ENCODE peak calls at places on chromosomes 3 and 15, in eight cellular contexts. B, Q, E, I, S, L, C and F are unnamed samples.

GRCh38 chr15:82303956-82304640 is 41.5 kb downstream of the SAXO2 start:
- DNase-seq in S (no peak), I (peak; percentile 67), C (no peak), E (no peak), Q (no peak), L (no peak), B (no peak), F (no peak)

GRCh38 chr3:71956716-71957115 is 171.8 kb upstream of the PROK2 start:
- DNase-seq in I (no peak), S (no peak), E (no peak), B (no peak), L (no peak), Q (no peak), C (no peak), F (no peak)

GRCh38 chr3:127387556-127388153 is 99.8 kb upstream of the PRR20G start:
- DNase-seq in L (no peak), C (no peak), I (no peak), Q (no peak), S (no peak), E (no peak), B (no peak), F (no peak)

GRCh38 chr3:148008591-148008990 is 599.4 kb downstream of the ZIC1 start:
- DNase-seq in Q (no peak), C (no peak), S (no peak), E (no peak), L (peak; percentile 64), I (no peak), B (no peak), F (no peak)

GRCh38 chr3:47601310-47601709 is 22.6 kb upstream of the CSPG5 start:
- DNase-seq in I (no peak), Q (no peak), B (no peak), E (no peak), C (no peak), S (no peak), L (no peak), F (no peak)

GRCh38 chr3:89692601-89693000 is 585.2 kb downstream of the EPHA3 start:
- DNase-seq in I (no peak), L (no peak), C (no peak), S (no peak), B (no peak), E (no peak), Q (no peak), F (no peak)

GRCh38 chr15:67836477-67836876 is 3.4 kb downstream of the RNU6-1 start:
- DNase-seq in B (no peak), L (peak; percentile 49), E (no peak), I (peak; percentile 73), Q (peak; percentile 62), C (no peak), S (no peak), F (peak; percentile 76)

GRCh38 chr3:101124125-101124524 is 130.9 kb upstream of the ABI3BP start:
- DNase-seq in B (no peak), S (no peak), Q (no peak), L (peak; percentile 9), E (no peak), I (no peak), C (peak; percentile 10), F (no peak)

GRCh38 chr3:98557324-98558010 is 25.7 kb downstream of the GPR15 start:
- DNase-seq in S (no peak), Q (no peak), B (no peak), L (no peak), C (peak; percentile 30), I (no peak), E (no peak), F (no peak)

GRCh38 chr3:190497809-190498208 is 16.1 kb upstream of the IL1RAP start:
- DNase-seq in B (no peak), C (peak; percentile 24), Q (peak; percentile 28), L (no peak), E (no peak), I (no peak), S (no peak), F (no peak)

GRCh38 chr3:9503283-9503682 is 50.3 kb downstream of the LHFPL4 start:
- DNase-seq in E (peak; percentile 77), L (peak; percentile 66), S (peak; percentile 27), B (peak; percentile 35), Q (peak; percentile 79), C (peak; percentile 50), I (no peak), F (peak; percentile 63)

GRCh38 chr3:110708166-110708565 is 363.4 kb upstream of the NECTIN3 start:
- DNase-seq in Q (no peak), E (no peak), C (peak; percentile 60), L (peak; percentile 15), I (no peak), S (no peak), B (no peak), F (no peak)

GRCh38 chr3:100665230-100665629 is 44.1 kb upstream of the TFG start:
- DNase-seq in I (no peak), E (no peak), S (no peak), C (no peak), L (no peak), Q (no peak), B (no peak), F (no peak)

GRCh38 chr3:43695443-43695842 is 4.7 kb downstream of the ABHD5 start:
- DNase-seq in S (no peak), B (no peak), I (no peak), Q (peak; percentile 85), E (no peak), L (peak; percentile 48), C (peak; percentile 65), F (no peak)

GRCh38 chr3:61236556-61236955 is 14.7 kb downstream of the FHIT start:
- DNase-seq in I (no peak), Q (no peak), S (no peak), C (no peak), B (no peak), L (no peak), E (no peak), F (peak; percentile 25)

GRCh38 chr3:51975857-51976549 is 1.1 kb downstream of the ABHD14A start:
- DNase-seq in B (no peak), Q (peak; percentile 50), S (peak; percentile 60), I (no peak), C (peak; percentile 73), L (peak; percentile 81), E (no peak), F (peak; percentile 87)

DNA sequence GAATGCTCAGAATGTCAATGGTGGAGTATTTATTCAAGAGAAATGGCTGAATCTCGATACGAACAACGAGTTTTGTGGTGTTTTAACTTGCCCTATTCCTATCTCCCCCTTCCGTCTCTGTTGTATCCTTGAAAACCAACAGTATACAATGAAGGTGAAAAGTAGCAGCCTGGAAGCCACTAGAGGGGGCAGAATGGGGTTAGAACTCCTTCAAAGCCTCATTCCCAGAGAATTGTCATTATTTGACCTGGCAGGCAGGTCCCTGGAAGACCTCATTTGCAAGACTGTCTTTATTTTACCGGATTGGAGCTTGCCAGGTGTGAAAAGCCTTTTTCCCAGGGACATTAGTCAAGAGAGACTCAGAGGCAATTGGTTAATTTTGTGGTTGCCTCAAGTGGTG is 139.4 kb downstream of the LRRC28 start:
- DNase-seq in E (no peak), Q (no peak), L (no peak), C (no peak), B (no peak), I (no peak), S (no peak), F (no peak)
- TF ChIP-seq CTCF in E (no peak), Q (no peak), L (peak; percentile 19), C (peak; percentile 5), B (no peak), I (no peak), S (no peak), F (no peak)

GRCh38 chr3:12556243-12556722 is 604 bp upstream of the MKRN2 start:
- DNase-seq in B (no peak), I (no peak), E (no peak), C (no peak), L (no peak), S (no peak), Q (no peak), F (no peak)

GRCh38 chr3:12559520-12559919 is 2.6 kb downstream of the MKRN2 start:
- DNase-seq in I (no peak), C (no peak), B (no peak), E (no peak), Q (no peak), L (no peak), S (no peak), F (no peak)

GRCh38 chr3:12557472-12558105 is 702 bp downstream of the MKRN2 start:
- DNase-seq in S (no peak), I (no peak), E (no peak), L (peak; percentile 43), Q (peak; percentile 69), C (peak; percentile 49), B (no peak), F (no peak)

GRCh38 chr3:12558706-12559105 is 1.8 kb downstream of the MKRN2 start:
- DNase-seq in I (no peak), L (no peak), S (no peak), Q (no peak), C (no peak), B (no peak), E (no peak), F (no peak)

GRCh38 chr3:12556723-12557471 is at the start of gene MKRN2:
- DNase-seq in S (peak; percentile 82), B (peak; percentile 37), I (peak; percentile 90), E (peak; percentile 91), C (peak; percentile 80), L (peak; percentile 86), Q (peak; percentile 85), F (peak; percentile 89)
- TF ChIP-seq CTCF in S (no peak), B (no peak), I (peak; percentile 6), E (no peak), C (no peak), L (no peak), Q (no peak), F (no peak)

DNA sequence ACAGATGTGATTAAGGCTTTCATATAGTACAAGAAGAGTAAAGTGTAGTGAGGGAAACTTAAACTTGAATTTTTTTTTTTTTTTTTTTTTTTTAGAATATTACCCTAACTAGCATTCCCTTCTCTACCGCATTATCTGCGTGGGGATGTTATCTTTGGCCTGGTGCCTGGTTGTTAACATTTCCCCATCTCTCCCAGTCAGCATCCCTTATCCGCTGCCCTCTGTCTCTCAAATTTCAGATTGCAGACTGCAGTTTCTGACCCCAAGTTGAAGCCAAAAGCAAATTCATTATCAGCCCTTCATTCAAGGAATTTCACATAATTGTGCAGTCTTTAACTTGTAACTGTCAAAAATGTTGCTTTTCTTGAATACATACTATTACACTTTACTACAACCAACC is 353.0 kb downstream of the PLOD2 start:
- DNase-seq in S (no peak), L (peak; percentile 36), Q (peak; percentile 43), B (no peak), I (no peak), C (peak; percentile 59), E (no peak), F (peak; percentile 18)
- TF ChIP-seq CTCF in S (no peak), L (peak; percentile 29), Q (peak; percentile 43), B (no peak), I (no peak), C (no peak), E (no peak), F (peak; percentile 15)

DNA sequence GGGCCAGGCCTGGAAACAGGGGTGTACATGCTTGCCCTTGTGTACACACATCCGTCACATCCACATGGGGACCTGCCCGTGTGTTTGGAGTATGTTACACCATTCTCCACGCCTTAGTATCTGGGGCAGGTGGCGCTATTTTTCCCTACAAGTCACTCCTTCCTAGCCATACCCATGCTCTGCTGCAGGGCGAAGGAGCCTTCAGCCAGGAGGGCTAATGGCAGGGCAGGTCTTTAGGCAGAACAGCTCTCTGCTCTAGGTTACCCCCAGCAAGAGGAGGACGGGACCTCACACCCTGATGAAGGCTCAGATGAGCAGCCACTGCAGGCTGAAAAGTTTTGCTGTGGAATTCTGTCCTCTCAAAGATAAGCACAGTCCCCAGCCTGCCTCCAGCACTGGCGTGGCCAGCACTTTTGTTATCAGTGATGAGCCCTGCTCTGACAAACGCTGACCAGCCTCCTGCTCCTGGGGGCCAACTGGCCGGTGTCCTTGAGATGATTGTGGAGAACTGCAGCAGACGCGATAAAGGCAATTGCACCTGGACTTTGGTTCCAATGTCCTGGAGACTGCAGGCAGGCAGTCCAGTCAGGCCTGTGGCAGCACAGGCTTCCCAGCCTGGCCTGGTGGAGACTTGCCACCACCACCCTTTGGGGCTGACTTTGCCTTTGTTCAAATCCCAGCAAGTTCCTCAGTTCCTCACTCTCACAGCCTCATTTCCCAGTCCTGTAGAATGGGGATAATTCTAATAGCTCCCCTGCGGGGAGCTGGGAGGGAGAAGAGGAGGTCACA is 19.8 kb upstream of the PIGZ start:
- DNase-seq in S (no peak), E (peak; percentile 28), L (no peak), Q (no peak), I (no peak), C (no peak), B (no peak), F (peak; percentile 71)
- TF ChIP-seq CTCF in S (no peak), E (no peak), L (no peak), Q (no peak), I (peak; percentile 10), C (no peak), B (no peak), F (no peak)